ENCODE peak calls at places on chromosomes 12 and 14, in seven cellular contexts. W is IMR-90, S is psoas muscle, R is tibial artery, Q is RWPE2, A is neural progenitor cell, L is WERI-Rb-1. H is an unnamed sample.

GRCh38 chr12:57629897-57630471 is 3.0 kb downstream of the B4GALNT1 start:
- DNase-seq in W (no peak), S (no peak), R (no peak), Q (no peak), A (peak; percentile 1), L (no peak), H (no peak)

GRCh38 chr14:85601246-85601645 is 71.3 kb downstream of the FLRT2 start:
- DNase-seq in W (no peak), S (no peak), R (no peak), Q (no peak), A (no peak), L (peak; percentile 58), H (no peak)

GRCh38 chr14:68687746-68688145 is 105.1 kb downstream of the ZFP36L1 start:
- DNase-seq in W (peak; percentile 92), S (no peak), R (peak; percentile 55), Q (peak; percentile 97), A (no peak), L (no peak), H (no peak)

GRCh38 chr12:124774054-124774461 is 89.6 kb downstream of the SCARB1 start:
- DNase-seq in W (no peak), S (no peak), R (no peak), Q (no peak), A (no peak), L (no peak), H (peak; percentile 46)

GRCh38 chr12:111024205-111024794 is 103.9 kb upstream of the MYL2 start:
- DNase-seq in W (peak; percentile 4), S (peak; percentile 42), R (no peak), Q (no peak), A (peak; percentile 87), L (peak; percentile 84), H (peak; percentile 33)

GRCh38 chr14:39218171-39218769 is 15.4 kb upstream of the MIA2 start:
- DNase-seq in W (peak; percentile 14), S (no peak), R (no peak), Q (no peak), A (no peak), L (no peak), H (no peak)

GRCh38 chr12:59382678-59383425 is 213.0 kb upstream of the SLC16A7 start:
- DNase-seq in W (no peak), S (no peak), R (no peak), Q (no peak), A (no peak), L (no peak), H (no peak)

GRCh38 chr12:120710805-120711296 is 593 bp downstream of the UNC119B start:
- DNase-seq in W (no peak), S (no peak), R (no peak), Q (no peak), A (peak; percentile 65), L (peak; percentile 33), H (no peak)

GRCh38 chr14:90963343-90963742 is 97.1 kb downstream of the RPS6KA5 start:
- DNase-seq in W (no peak), S (no peak), R (no peak), Q (no peak), A (no peak), L (no peak), H (no peak)

GRCh38 chr12:105882404-105882803 is 256.4 kb downstream of the NUAK1 start:
- DNase-seq in W (no peak), S (peak; percentile 19), R (no peak), Q (no peak), A (peak; percentile 32), L (no peak), H (no peak)

GRCh38 chr14:106613256-106613655 is 1086.9 kb downstream of the TMEM121 start:
- DNase-seq in W (no peak), S (no peak), R (no peak), Q (no peak), A (no peak), L (no peak), H (no peak)

GRCh38 chr12:116456683-116457082 is 102.5 kb upstream of the MAP1LC3B2 start:
- DNase-seq in W (no peak), S (peak; percentile 27), R (peak; percentile 73), Q (no peak), A (no peak), L (no peak), H (no peak)

GRCh38 chr12:49288412-49288853 is 6.5 kb upstream of the PRPH start:
- DNase-seq in W (peak; percentile 55), S (peak; percentile 40), R (peak; percentile 62), Q (no peak), A (peak; percentile 72), L (peak; percentile 52), H (no peak)

GRCh38 chr12:116551952-116552749 is 7.0 kb upstream of the MAP1LC3B2 start:
- DNase-seq in W (peak; percentile 86), S (no peak), R (no peak), Q (no peak), A (peak; percentile 6), L (no peak), H (no peak)

GRCh38 chr14:63986789-63987533 is 134.2 kb downstream of the SYNE2 start:
- DNase-seq in W (peak; percentile 78), S (no peak), R (no peak), Q (no peak), A (no peak), L (no peak), H (no peak)

GRCh38 chr14:67766035-67766680 is 50.2 kb downstream of the ZFYVE26 start:
- DNase-seq in W (no peak), S (no peak), R (no peak), Q (no peak), A (no peak), L (peak; percentile 20), H (no peak)

GRCh38 chr12:117587646-117588287 is 226.3 kb upstream of the NOS1 start:
- DNase-seq in W (no peak), S (peak; percentile 45), R (no peak), Q (no peak), A (peak; percentile 78), L (peak; percentile 67), H (peak; percentile 51)

GRCh38 chr14:99731536-99732435 is 47.7 kb downstream of the CYP46A1 start:
- DNase-seq in W (no peak), S (peak; percentile 37), R (peak; percentile 64), Q (peak; percentile 72), A (no peak), L (peak; percentile 9), H (no peak)

GRCh38 chr12:49138587-49138986 is 7.4 kb upstream of the TUBA1B start:
- DNase-seq in W (no peak), S (no peak), R (no peak), Q (no peak), A (no peak), L (no peak), H (no peak)

DNA sequence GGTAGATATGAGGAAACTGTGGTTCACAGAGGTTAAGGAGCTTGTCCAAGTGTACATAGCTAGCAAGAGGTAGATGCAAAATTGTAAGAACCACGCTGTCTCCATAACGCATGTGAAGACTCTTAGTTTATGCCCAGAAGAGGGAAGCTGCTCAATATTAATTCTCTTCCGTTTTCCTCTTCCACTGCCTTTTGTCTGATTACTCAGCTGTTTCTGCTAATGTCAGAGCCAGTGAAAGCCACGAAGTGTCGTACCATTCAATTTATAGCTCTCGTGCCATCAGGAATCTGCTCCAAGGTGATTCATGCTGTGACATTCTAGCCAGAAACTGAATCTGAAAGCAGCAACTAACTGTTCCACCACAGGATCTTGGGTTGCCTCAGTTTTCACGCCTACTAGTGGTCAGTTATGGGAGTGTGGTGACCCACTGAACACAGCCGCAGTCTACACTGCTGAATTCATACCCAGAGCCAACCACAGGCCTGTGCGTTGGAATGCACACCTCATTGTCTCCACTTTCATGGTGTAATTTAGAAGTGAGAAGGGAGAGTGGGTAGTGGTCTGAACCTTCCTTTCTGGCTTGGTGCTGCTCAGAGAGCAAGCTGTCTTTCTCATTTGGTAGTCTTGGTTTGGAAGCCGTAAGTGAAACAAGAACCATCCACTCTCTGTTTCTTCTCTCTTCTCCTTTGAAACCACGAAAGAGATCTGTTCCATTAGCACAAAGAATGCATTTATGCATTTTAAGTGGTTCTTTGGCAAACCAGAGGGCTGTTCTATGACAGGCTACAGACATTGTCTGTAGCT is 74.2 kb upstream of the NAP1L1 start:
- DNase-seq in W (peak; percentile 84), S (peak; percentile 26), R (no peak), Q (no peak), A (peak; percentile 61), L (no peak), H (peak; percentile 39)
- TF ChIP-seq CTCF in W (peak; percentile 59), S (peak; percentile 52), R (peak; percentile 37), Q (peak; percentile 26), A (peak; percentile 69), L (peak; percentile 65), H (peak; percentile 37)

DNA sequence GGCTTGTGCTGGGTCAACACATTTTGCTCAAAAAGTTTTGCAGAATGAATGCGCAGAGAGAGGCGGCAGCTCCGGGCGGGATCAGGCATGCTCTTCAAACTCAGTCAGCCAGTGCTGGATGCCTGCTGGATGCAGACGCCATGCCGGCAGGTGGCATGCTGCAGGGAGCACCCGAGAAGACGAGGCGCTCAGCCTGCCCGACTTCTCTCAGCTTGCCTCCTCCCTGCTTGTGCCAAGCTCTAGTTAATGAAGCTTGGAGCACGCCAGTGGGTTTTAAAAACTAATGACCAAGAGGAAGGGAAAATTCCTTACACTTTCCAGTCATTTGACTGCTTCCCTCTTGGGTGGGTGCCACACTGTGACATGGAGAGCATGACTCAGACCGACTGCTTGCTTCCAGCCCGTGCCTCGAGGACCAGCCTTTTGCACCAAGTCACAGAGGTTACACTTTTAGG is 39.8 kb downstream of the SLC24A4 start:
- DNase-seq in W (peak; percentile 13), S (peak; percentile 46), R (no peak), Q (no peak), A (no peak), L (no peak), H (no peak)
- H3K4me3 ChIP-seq in W (no peak overlapping the region), S (no peak overlapping the region), R (no peak overlapping the region), Q (no peak overlapping the region), A (no peak overlapping the region), L (no peak overlapping the region), H (no peak overlapping the region)

DNA sequence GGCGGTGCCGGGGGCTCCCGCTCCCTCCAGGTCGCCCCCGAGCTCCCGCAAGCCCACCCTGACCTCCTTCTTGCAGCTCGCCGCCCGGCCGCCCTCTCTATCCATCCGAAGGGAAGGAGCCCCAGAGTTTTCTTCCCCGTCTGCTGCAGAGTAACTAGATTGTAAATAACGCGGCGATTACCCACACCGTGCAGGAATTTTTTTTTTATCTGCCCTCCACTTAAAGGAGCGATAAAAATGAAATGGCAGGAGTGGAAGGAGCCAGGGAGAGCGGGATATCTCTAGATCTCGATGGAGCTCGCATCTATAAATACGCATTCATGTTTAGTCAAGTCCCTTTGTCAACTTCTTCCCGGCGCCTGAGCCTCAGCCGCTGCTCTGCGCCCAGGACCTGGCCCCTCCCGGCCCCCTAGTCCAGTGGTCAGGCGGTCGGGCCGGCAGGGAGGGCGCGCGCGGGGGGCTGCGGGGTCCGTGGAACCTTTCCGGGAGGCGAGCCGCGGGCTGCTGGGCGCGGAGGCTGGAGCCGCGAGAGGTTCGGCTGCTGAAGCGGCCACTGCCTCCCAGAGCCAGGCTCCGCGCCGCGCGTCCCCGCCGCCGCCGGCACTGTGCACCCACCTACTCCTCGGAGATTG is 386.0 kb downstream of the BCAT1 start:
- DNase-seq in W (peak; percentile 54), S (peak; percentile 42), R (peak; percentile 71), Q (no peak), A (peak; percentile 72), L (peak; percentile 16), H (no peak)
- H3K27ac ChIP-seq in W (peak overlapping the region; percentile 75), S (no peak overlapping the region), R (peak overlapping the region; percentile 93), Q (no peak overlapping the region), A (no peak overlapping the region), L (no peak overlapping the region), H (peak overlapping the region; percentile 37)

DNA sequence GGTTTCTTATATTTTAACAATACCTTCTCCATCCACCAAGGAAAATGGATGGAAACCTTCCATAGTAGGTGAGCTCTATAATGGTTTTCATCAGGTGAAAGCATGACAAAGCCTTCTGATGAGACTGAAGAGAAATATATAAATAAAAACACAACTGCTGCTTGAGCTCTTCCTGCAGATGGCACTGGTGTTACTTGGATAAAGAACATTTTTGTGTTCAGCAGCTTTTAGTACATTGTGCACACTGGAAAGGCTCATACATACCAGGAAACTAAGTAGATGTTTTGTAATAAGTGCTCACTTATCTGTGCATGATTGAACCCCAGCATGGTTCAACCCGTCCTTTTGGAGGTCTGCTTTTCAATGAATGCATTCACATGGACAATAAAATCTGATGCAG is 357.3 kb upstream of the MIS18BP1 start:
- DNase-seq in W (no peak), S (no peak), R (no peak), Q (no peak), A (peak; percentile 39), L (peak; percentile 12), H (no peak)
- TF ChIP-seq CTCF in W (peak; percentile 29), S (no peak), R (no peak), Q (peak; percentile 85), A (peak; percentile 51), L (peak; percentile 47), H (no peak)

H was measured in lung.